ENCODE peak calls at places on chromosome 12, in six cellular contexts. G is body of pancreas, Z is A549, N is stomach, U is esophagus squamous epithelium, J is right lobe of liver. I is an unnamed sample.

GRCh38 chr12:91017511-91018263 is 12.9 kb upstream of the EPYC start:
- DNase-seq in G (no peak), Z (no peak), N (no peak), U (no peak), J (no peak), I (no peak)

GRCh38 chr12:54173066-54173726 is 15.6 kb downstream of the SMUG1 start:
- DNase-seq in G (peak; percentile 19), Z (no peak), N (peak; percentile 52), U (no peak), J (no peak), I (no peak)

GRCh38 chr12:31876568-31877424 is 82.4 kb upstream of the RESF1 start:
- DNase-seq in G (no peak), Z (no peak), N (no peak), U (no peak), J (peak; percentile 11), I (no peak)

GRCh38 chr12:74646831-74647230 is 109.2 kb downstream of the ATXN7L3B start:
- DNase-seq in G (no peak), Z (peak; percentile 18), N (no peak), U (no peak), J (no peak), I (no peak)

GRCh38 chr12:42162198-42162597 is 17.5 kb upstream of the GXYLT1 start:
- DNase-seq in G (no peak), Z (peak; percentile 56), N (no peak), U (no peak), J (no peak), I (no peak)

GRCh38 chr12:4958697-4959375 is 49.1 kb downstream of the KCNA1 start:
- DNase-seq in G (no peak), Z (no peak), N (no peak), U (no peak), J (no peak), I (no peak)

GRCh38 chr12:94875525-94875924 is 128.0 kb downstream of the NDUFA12 start:
- DNase-seq in G (no peak), Z (peak; percentile 69), N (no peak), U (no peak), J (no peak), I (no peak)

GRCh38 chr12:25352078-25352918 is 101.6 kb upstream of the KRAS start:
- DNase-seq in G (no peak), Z (no peak), N (no peak), U (no peak), J (no peak), I (no peak)

GRCh38 chr12:120703311-120703942 is 6.8 kb upstream of the UNC119B start:
- DNase-seq in G (no peak), Z (no peak), N (no peak), U (no peak), J (no peak), I (no peak)

GRCh38 chr12:38155526-38156496 is 160.8 kb upstream of the ALG10B start:
- DNase-seq in G (no peak), Z (no peak), N (no peak), U (no peak), J (no peak), I (no peak)

GRCh38 chr12:13962699-13963098 is 18.7 kb downstream of the GRIN2B start:
- DNase-seq in G (no peak), Z (peak; percentile 59), N (no peak), U (no peak), J (no peak), I (no peak)

GRCh38 chr12:122651520-122652224 is 51.5 kb downstream of the HCAR2 start:
- DNase-seq in G (no peak), Z (no peak), N (no peak), U (no peak), J (no peak), I (no peak)

GRCh38 chr12:54159549-54159948 is 29.2 kb downstream of the SMUG1 start:
- DNase-seq in G (no peak), Z (no peak), N (no peak), U (no peak), J (no peak), I (no peak)

GRCh38 chr12:2323538-2324261 is 270.9 kb downstream of the CACNA1C start:
- DNase-seq in G (no peak), Z (no peak), N (no peak), U (no peak), J (no peak), I (no peak)

GRCh38 chr12:88895634-88896033 is 315.4 kb upstream of the KITLG start:
- DNase-seq in G (no peak), Z (no peak), N (no peak), U (no peak), J (no peak), I (no peak)

GRCh38 chr12:18923721-18924120 is 185.8 kb downstream of the CAPZA3 start:
- DNase-seq in G (no peak), Z (no peak), N (no peak), U (no peak), J (no peak), I (no peak)

GRCh38 chr12:64840949-64841717 is 16.7 kb downstream of the TBC1D30 start:
- DNase-seq in G (peak; percentile 28), Z (no peak), N (no peak), U (no peak), J (no peak), I (no peak)

GRCh38 chr12:27014859-27015729 is 910 bp upstream of the TM7SF3 start:
- DNase-seq in G (no peak), Z (peak; percentile 16), N (no peak), U (no peak), J (no peak), I (no peak)

GRCh38 chr12:132523576-132524331 is 33.8 kb downstream of the FBRSL1 start:
- DNase-seq in G (peak; percentile 81), Z (peak; percentile 69), N (peak; percentile 79), U (no peak), J (peak; percentile 78), I (peak; percentile 16)

GRCh38 chr12:100733817-100734593 is 60.6 kb upstream of the ANO4 start:
- DNase-seq in G (no peak), Z (peak; percentile 60), N (no peak), U (no peak), J (no peak), I (no peak)

GRCh38 chr12:113239811-113240331 is 18.6 kb downstream of the TPCN1 start:
- DNase-seq in G (no peak), Z (no peak), N (no peak), U (no peak), J (peak; percentile 68), I (no peak)

GRCh38 chr12:69168828-69169227 is 70.5 kb upstream of the CPSF6 start:
- DNase-seq in G (no peak), Z (no peak), N (no peak), U (no peak), J (no peak), I (no peak)

GRCh38 chr12:62732861-62733427 is 202.0 kb downstream of the PPM1H start:
- DNase-seq in G (no peak), Z (peak; percentile 92), N (no peak), U (no peak), J (no peak), I (no peak)

GRCh38 chr12:56267443-56268071 is 815 bp downstream of the COQ10A start:
- DNase-seq in G (peak; percentile 37), Z (no peak), N (no peak), U (no peak), J (peak; percentile 83), I (peak; percentile 85)

GRCh38 chr12:43847427-43847826 is 11.5 kb downstream of the TMEM117 start:
- DNase-seq in G (no peak), Z (peak; percentile 41), N (no peak), U (no peak), J (no peak), I (no peak)

GRCh38 chr12:110743571-110744093 is 941 bp upstream of the PPP1CC start:
- DNase-seq in G (peak; percentile 33), Z (peak; percentile 48), N (no peak), U (no peak), J (peak; percentile 80), I (peak; percentile 15)

GRCh38 chr12:27064397-27065342 is 17.7 kb downstream of the C12orf71 start:
- DNase-seq in G (no peak), Z (no peak), N (no peak), U (no peak), J (no peak), I (no peak)

GRCh38 chr12:14416658-14417057 is 51.2 kb downstream of the ATF7IP start:
- DNase-seq in G (no peak), Z (peak; percentile 22), N (no peak), U (no peak), J (no peak), I (no peak)

GRCh38 chr12:5171701-5172100 is 128.0 kb downstream of the KCNA5 start:
- DNase-seq in G (peak; percentile 17), Z (peak; percentile 48), N (no peak), U (no peak), J (no peak), I (no peak)

GRCh38 chr12:56431850-56432249 is 17.4 kb downstream of the TIMELESS start:
- DNase-seq in G (no peak), Z (no peak), N (no peak), U (no peak), J (no peak), I (no peak)

GRCh38 chr12:26285401-26285800 is 90.0 kb downstream of the SSPN start:
- DNase-seq in G (no peak), Z (no peak), N (no peak), U (no peak), J (no peak), I (no peak)

DNA sequence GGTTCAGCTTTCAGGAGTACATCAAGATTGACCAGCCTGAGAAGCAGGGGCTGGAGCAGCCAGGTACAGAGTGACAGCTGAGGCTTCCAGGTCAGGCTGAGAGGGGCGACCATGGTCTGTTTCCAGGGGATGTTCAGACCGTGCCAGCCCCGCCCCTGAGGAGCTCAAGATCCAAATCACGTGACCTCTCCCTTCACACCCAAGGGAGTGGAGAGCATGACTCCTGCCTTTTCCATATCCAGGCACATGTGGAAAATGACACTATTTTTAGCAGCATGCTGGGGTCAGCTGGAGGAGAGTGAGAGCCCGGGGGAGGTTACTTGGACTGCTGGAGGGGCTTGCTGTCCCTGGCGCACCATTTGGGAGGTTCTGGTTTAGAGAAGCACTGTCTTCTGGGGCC is 92.7 kb downstream of the B4GALNT3 start:
- DNase-seq in G (no peak), Z (no peak), N (no peak), U (no peak), J (no peak), I (no peak)
- H3K4me1 ChIP-seq in G (no peaks in the 10 kb centered on the region), Z (peaks cover 14% of the 10 kb centered on the region), N (no peaks in the 10 kb centered on the region), U (no peaks in the 10 kb centered on the region), J (no peaks in the 10 kb centered on the region), I (peaks cover 16% of the 10 kb centered on the region)

GRCh38 chr12:6423267-6424007 is 21.3 kb upstream of the CD27 start:
- DNase-seq in G (peak; percentile 86), Z (peak; percentile 93), N (peak; percentile 87), U (no peak), J (peak; percentile 83), I (peak; percentile 77)
- TF ChIP-seq POLR2A in G (no peak), Z (no peak), N (no peak), U (no peak), J (no peak), I (no peak)

DNA sequence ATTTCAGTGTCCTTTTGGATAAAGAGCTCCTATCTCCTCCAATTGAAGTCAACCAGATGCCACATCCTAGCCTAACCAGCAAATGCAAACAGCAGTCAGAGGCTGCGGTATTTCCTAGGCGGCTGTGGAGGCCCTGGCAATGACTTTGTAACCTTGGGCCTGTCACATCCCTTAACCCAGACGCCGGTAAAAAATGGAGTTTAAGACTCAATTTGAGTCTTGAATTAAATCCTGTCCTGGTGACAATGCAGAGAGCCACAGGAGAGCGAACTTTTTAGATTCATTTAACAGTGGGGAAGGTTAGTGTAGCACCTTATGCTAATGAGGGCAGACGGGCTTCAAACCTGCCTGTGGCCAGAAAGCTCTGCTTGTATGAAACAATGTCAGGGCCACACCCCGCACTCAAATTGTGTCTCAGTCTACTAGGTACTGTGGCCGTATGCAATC is 1.3 kb downstream of the C12orf75 start:
- DNase-seq in G (no peak), Z (no peak), N (peak; percentile 30), U (no peak), J (no peak), I (no peak)
- H3K27ac ChIP-seq in G (no peak overlapping the region), Z (peak overlapping the region; percentile 93), N (peak overlapping the region; percentile 9), U (no peak overlapping the region), J (no peak overlapping the region), I (peak overlapping the region; percentile 19)

GRCh38 chr12:109115404-109115757 is 1.0 kb upstream of the ACACB start:
- DNase-seq in G (no peak), Z (no peak), N (no peak), U (no peak), J (no peak), I (peak; percentile 82)
- H3K4me1 ChIP-seq in G (peaks cover 86% of the 10 kb centered on the region), Z (peaks cover 8% of the 10 kb centered on the region), N (peaks cover 89% of the 10 kb centered on the region), U (peaks cover 9% of the 10 kb centered on the region), J (peaks cover 79% of the 10 kb centered on the region), I (peaks cover 73% of the 10 kb centered on the region)